ENCODE peak calls at places on chromosomes 6 and 20, in seven cellular contexts. D is stimulated activated CD4-positive, alpha-beta T cell treated with anti-CD3 and anti-CD28 coated beads, TNF-alpha, amount 100 ng/mL, for 48 hours; L is NCI-H748 treated with DMSO at 0.1 percent for 48 hours; E is germinal center; N is cerebellar cortex; S is C1 segment of cervical spinal cord; K is CD4-positive, alpha-beta T cell. M is an unnamed sample.
A peak's percentile ranks its signal among the peaks of the same experiment; 100 is the strongest.

GRCh38 chr6:90401933-90402830 is 105.5 kb upstream of the BACH2 start:
- DNase-seq in D (no peak), L (no peak), E (peak; percentile 46), N (no peak), S (no peak), K (no peak), M (no peak)

GRCh38 chr6:57173886-57174510 is 1.9 kb downstream of the BAG2 start:
- DNase-seq in D (no peak), L (no peak), E (no peak), N (peak; percentile 35), S (no peak), K (no peak), M (peak; percentile 86)

GRCh38 chr6:24357336-24358218 is at the start of gene DCDC2:
- DNase-seq in D (no peak), L (peak; percentile 80), E (peak; percentile 16), N (no peak), S (no peak), K (peak; percentile 16), M (no peak)

GRCh38 chr6:42276008-42276890 is 58.6 kb upstream of the MRPS10 start:
- DNase-seq in D (no peak), L (no peak), E (no peak), N (peak; percentile 3), S (no peak), K (no peak), M (peak; percentile 93)

GRCh38 chr20:50585214-50585613 is 75.0 kb downstream of the PTPN1 start:
- DNase-seq in D (no peak), L (no peak), E (no peak), N (no peak), S (no peak), K (no peak), M (no peak)

GRCh38 chr6:28693033-28693750 is 167.5 kb downstream of the GPX5 start:
- DNase-seq in D (no peak), L (no peak), E (no peak), N (peak; percentile 10), S (no peak), K (no peak), M (no peak)

GRCh38 chr6:117399924-117400323 is 25.8 kb downstream of the ROS1 start:
- DNase-seq in D (no peak), L (no peak), E (no peak), N (peak; percentile 36), S (no peak), K (no peak), M (peak; percentile 57)

GRCh38 chr6:89956182-89956581 is 61.9 kb downstream of the GJA10 start:
- DNase-seq in D (no peak), L (no peak), E (no peak), N (no peak), S (no peak), K (no peak), M (no peak)

GRCh38 chr6:64050586-64050985 is 415.0 kb downstream of the PHF3 start:
- DNase-seq in D (no peak), L (no peak), E (no peak), N (no peak), S (no peak), K (no peak), M (no peak)

GRCh38 chr6:162056745-162057144 is 670.8 kb downstream of the PRKN start:
- DNase-seq in D (no peak), L (no peak), E (no peak), N (no peak), S (no peak), K (no peak), M (peak; percentile 29)

GRCh38 chr20:23019403-23019802 is 15.7 kb upstream of the SSTR4 start:
- DNase-seq in D (no peak), L (no peak), E (no peak), N (peak; percentile 59), S (peak; percentile 33), K (no peak), M (no peak)

GRCh38 chr6:144215402-144215931 is 65.2 kb downstream of the STX11 start:
- DNase-seq in D (peak; percentile 6), L (no peak), E (peak; percentile 29), N (no peak), S (no peak), K (no peak), M (peak; percentile 87)

GRCh38 chr20:61118429-61119224 is 133.4 kb upstream of the CDH4 start:
- DNase-seq in D (no peak), L (no peak), E (no peak), N (no peak), S (no peak), K (no peak), M (no peak)

GRCh38 chr6:40152701-40153100 is 218.4 kb upstream of the MOCS1 start:
- DNase-seq in D (no peak), L (no peak), E (no peak), N (no peak), S (no peak), K (no peak), M (no peak)

GRCh38 chr6:136831873-136832562 is 9.6 kb downstream of the PEX7 start:
- DNase-seq in D (no peak), L (no peak), E (no peak), N (no peak), S (no peak), K (no peak), M (no peak)

GRCh38 chr20:21515300-21516179 is 1.7 kb upstream of the NKX2-2 start:
- DNase-seq in D (no peak), L (no peak), E (no peak), N (peak; percentile 16), S (no peak), K (no peak), M (peak; percentile 88)

GRCh38 chr20:35523298-35523888 is 6.1 kb downstream of the C20orf173 start:
- DNase-seq in D (no peak), L (no peak), E (peak; percentile 57), N (no peak), S (no peak), K (no peak), M (peak; percentile 94)